ENCODE peak calls at places on chromosome 21, in eight cellular contexts. K, G, Y, F, T, U, B and R are unnamed samples.

GRCh38 chr21:40587786-40588353 is 259.1 kb downstream of the DSCAM start:
- DNase-seq in K (no peak), G (no peak), Y (no peak), F (no peak), T (no peak), U (no peak), B (no peak), R (no peak)

GRCh38 chr21:41878831-41879189 is 334 bp downstream of the PRDM15 start:
- DNase-seq in K (peak; percentile 71), G (peak; percentile 30), Y (peak; percentile 89), F (peak; percentile 65), T (no peak), U (peak; percentile 94), B (peak; percentile 73), R (peak; percentile 20)

GRCh38 chr21:34548782-34549376 is 36.9 kb upstream of the KCNE1 start:
- DNase-seq in K (no peak), G (no peak), Y (no peak), F (no peak), T (no peak), U (no peak), B (no peak), R (no peak)

GRCh38 chr21:39387461-39388037 is 38.7 kb upstream of the HMGN1 start:
- DNase-seq in K (peak; percentile 89), G (no peak), Y (peak; percentile 94), F (peak; percentile 68), T (peak; percentile 69), U (peak; percentile 97), B (peak; percentile 94), R (peak; percentile 63)

GRCh38 chr21:17575076-17575475 is 37.6 kb downstream of the BTG3 start:
- DNase-seq in K (no peak), G (no peak), Y (no peak), F (no peak), T (no peak), U (no peak), B (no peak), R (no peak)

GRCh38 chr21:41612674-41613250 is 104.8 kb upstream of the TMPRSS2 start:
- DNase-seq in K (no peak), G (peak; percentile 79), Y (peak; percentile 60), F (peak; percentile 97), T (peak; percentile 67), U (peak; percentile 55), B (no peak), R (peak; percentile 74)

GRCh38 chr21:42931560-42932235 is 6.3 kb upstream of the ERVH48-1 start:
- DNase-seq in K (no peak), G (no peak), Y (no peak), F (no peak), T (no peak), U (no peak), B (no peak), R (no peak)

GRCh38 chr21:26137379-26138060 is 33.0 kb downstream of the APP start:
- DNase-seq in K (no peak), G (no peak), Y (no peak), F (no peak), T (no peak), U (no peak), B (no peak), R (no peak)

GRCh38 chr21:44907966-44908364 is 12.7 kb downstream of the ITGB2 start:
- DNase-seq in K (no peak), G (no peak), Y (no peak), F (no peak), T (no peak), U (peak; percentile 61), B (no peak), R (no peak)

GRCh38 chr21:29689753-29690152 is 250.0 kb downstream of the GRIK1 start:
- DNase-seq in K (no peak), G (no peak), Y (no peak), F (no peak), T (no peak), U (no peak), B (no peak), R (no peak)

GRCh38 chr21:33071878-33072306 is 2.0 kb downstream of the OLIG1 start:
- DNase-seq in K (no peak), G (no peak), Y (peak; percentile 12), F (no peak), T (no peak), U (no peak), B (no peak), R (no peak)

GRCh38 chr21:35026617-35027557 is 22.2 kb downstream of the RUNX1 start:
- DNase-seq in K (peak; percentile 88), G (no peak), Y (peak; percentile 92), F (no peak), T (no peak), U (peak; percentile 55), B (peak; percentile 73), R (no peak)

GRCh38 chr21:41570791-41571355 is 62.9 kb upstream of the TMPRSS2 start:
- DNase-seq in K (no peak), G (no peak), Y (no peak), F (no peak), T (no peak), U (no peak), B (no peak), R (no peak)

GRCh38 chr21:45824546-45825208 is 156.9 kb upstream of the COL6A1 start:
- DNase-seq in K (no peak), G (no peak), Y (no peak), F (no peak), T (no peak), U (no peak), B (no peak), R (no peak)

GRCh38 chr21:31768720-31769119 is 36.8 kb upstream of the SCAF4 start:
- DNase-seq in K (no peak), G (no peak), Y (no peak), F (no peak), T (no peak), U (no peak), B (no peak), R (no peak)

GRCh38 chr21:44601596-44602473 is 1.4 kb downstream of the KRTAP10-7 start:
- DNase-seq in K (no peak), G (no peak), Y (no peak), F (no peak), T (no peak), U (no peak), B (no peak), R (no peak)